ENCODE peak calls at places on chromosomes 5 and 9, in nine cellular contexts. One of them, this sample, is unnamed.

GRCh38 chr5:3385874-3386536 is 209.6 kb upstream of the IRX1 start:
- DNase-seq in AG08395: no peak
- DNase-seq in Right ventricle myocardium inferior: no peak
- DNase-seq in H9: no peak
- DNase-seq in GM13977: no peak
- DNase-seq in RKO: no peak
- DNase-seq in naive thymus-derived CD4-positive, alpha-beta T cell: no peak
- DNase-seq in frontal cortex: no peak
- DNase-seq in HCT116: no peak
- DNase-seq in this sample: no peak

GRCh38 chr9:128091144-128091543 is 23.1 kb downstream of the SLC25A25 start:
- DNase-seq in AG08395: peak; percentile 98
- DNase-seq in Right ventricle myocardium inferior: peak; percentile 87
- DNase-seq in H9: peak; percentile 91
- DNase-seq in GM13977: no peak
- DNase-seq in RKO: no peak
- DNase-seq in naive thymus-derived CD4-positive, alpha-beta T cell: no peak
- DNase-seq in frontal cortex: no peak
- DNase-seq in HCT116: no peak
- DNase-seq in this sample: no peak

GRCh38 chr5:174801798-174802197 is 77.4 kb downstream of the MSX2 start:
- DNase-seq in AG08395: no peak
- DNase-seq in Right ventricle myocardium inferior: no peak
- DNase-seq in H9: no peak
- DNase-seq in GM13977: no peak
- DNase-seq in RKO: no peak
- DNase-seq in naive thymus-derived CD4-positive, alpha-beta T cell: no peak
- DNase-seq in frontal cortex: no peak
- DNase-seq in HCT116: no peak
- DNase-seq in this sample: no peak

GRCh38 chr5:54159153-54159836 is 151.1 kb downstream of the ARL15 start:
- DNase-seq in AG08395: peak; percentile 46
- DNase-seq in Right ventricle myocardium inferior: no peak
- DNase-seq in H9: no peak
- DNase-seq in GM13977: no peak
- DNase-seq in RKO: peak; percentile 25
- DNase-seq in naive thymus-derived CD4-positive, alpha-beta T cell: no peak
- DNase-seq in frontal cortex: no peak
- DNase-seq in HCT116: no peak
- DNase-seq in this sample: no peak

GRCh38 chr5:134189031-134189430 is 12.3 kb upstream of the SKP1 start:
- DNase-seq in AG08395: no peak
- DNase-seq in Right ventricle myocardium inferior: no peak
- DNase-seq in H9: no peak
- DNase-seq in GM13977: no peak
- DNase-seq in RKO: no peak
- DNase-seq in naive thymus-derived CD4-positive, alpha-beta T cell: no peak
- DNase-seq in frontal cortex: no peak
- DNase-seq in HCT116: no peak
- DNase-seq in this sample: peak; percentile 66

GRCh38 chr5:170192829-170193228 is 40.0 kb upstream of the C5orf58 start:
- DNase-seq in AG08395: no peak
- DNase-seq in Right ventricle myocardium inferior: no peak
- DNase-seq in H9: no peak
- DNase-seq in GM13977: no peak
- DNase-seq in RKO: no peak
- DNase-seq in naive thymus-derived CD4-positive, alpha-beta T cell: no peak
- DNase-seq in frontal cortex: no peak
- DNase-seq in HCT116: no peak
- DNase-seq in this sample: no peak

GRCh38 chr5:58188287-58188651 is 271.6 kb downstream of the PLK2 start:
- DNase-seq in AG08395: peak; percentile 40
- DNase-seq in Right ventricle myocardium inferior: no peak
- DNase-seq in H9: no peak
- DNase-seq in GM13977: no peak
- DNase-seq in RKO: peak; percentile 38
- DNase-seq in naive thymus-derived CD4-positive, alpha-beta T cell: no peak
- DNase-seq in frontal cortex: no peak
- DNase-seq in HCT116: peak; percentile 55
- DNase-seq in this sample: peak; percentile 55

GRCh38 chr5:178460598-178461425 is 129.4 kb downstream of the COL23A1 start:
- DNase-seq in AG08395: peak; percentile 82
- DNase-seq in Right ventricle myocardium inferior: peak; percentile 86
- DNase-seq in H9: peak; percentile 93
- DNase-seq in GM13977: peak; percentile 47
- DNase-seq in RKO: peak; percentile 60
- DNase-seq in naive thymus-derived CD4-positive, alpha-beta T cell: no peak
- DNase-seq in frontal cortex: peak; percentile 68
- DNase-seq in HCT116: peak; percentile 54
- DNase-seq in this sample: peak; percentile 75

GRCh38 chr5:92835712-92836111 is 745.3 kb downstream of the NR2F1-AS1 start:
- DNase-seq in AG08395: no peak
- DNase-seq in Right ventricle myocardium inferior: no peak
- DNase-seq in H9: no peak
- DNase-seq in GM13977: no peak
- DNase-seq in RKO: no peak
- DNase-seq in naive thymus-derived CD4-positive, alpha-beta T cell: no peak
- DNase-seq in frontal cortex: no peak
- DNase-seq in HCT116: no peak
- DNase-seq in this sample: no peak

GRCh38 chr9:86246752-86247161 is 12.7 kb downstream of the C9orf153 start:
- DNase-seq in AG08395: no peak
- DNase-seq in Right ventricle myocardium inferior: no peak
- DNase-seq in H9: peak; percentile 37
- DNase-seq in GM13977: peak; percentile 40
- DNase-seq in RKO: no peak
- DNase-seq in naive thymus-derived CD4-positive, alpha-beta T cell: no peak
- DNase-seq in frontal cortex: no peak
- DNase-seq in HCT116: no peak
- DNase-seq in this sample: no peak

GRCh38 chr5:143434261-143435206 is 31.0 kb upstream of the NR3C1 start:
- DNase-seq in AG08395: no peak
- DNase-seq in Right ventricle myocardium inferior: no peak
- DNase-seq in H9: no peak
- DNase-seq in GM13977: no peak
- DNase-seq in RKO: no peak
- DNase-seq in naive thymus-derived CD4-positive, alpha-beta T cell: peak; percentile 82
- DNase-seq in frontal cortex: no peak
- DNase-seq in HCT116: no peak
- DNase-seq in this sample: no peak

GRCh38 chr9:127608104-127608966 is 3.7 kb upstream of the STXBP1 start:
- DNase-seq in AG08395: peak; percentile 41
- DNase-seq in Right ventricle myocardium inferior: peak; percentile 76
- DNase-seq in H9: peak; percentile 96
- DNase-seq in GM13977: peak; percentile 88
- DNase-seq in RKO: peak; percentile 90
- DNase-seq in naive thymus-derived CD4-positive, alpha-beta T cell: peak; percentile 76
- DNase-seq in frontal cortex: peak; percentile 83
- DNase-seq in HCT116: peak; percentile 73
- DNase-seq in this sample: peak; percentile 71

GRCh38 chr5:45512521-45512920 is 183.7 kb downstream of the HCN1 start:
- DNase-seq in AG08395: no peak
- DNase-seq in Right ventricle myocardium inferior: no peak
- DNase-seq in H9: no peak
- DNase-seq in GM13977: no peak
- DNase-seq in RKO: no peak
- DNase-seq in naive thymus-derived CD4-positive, alpha-beta T cell: no peak
- DNase-seq in frontal cortex: no peak
- DNase-seq in HCT116: no peak
- DNase-seq in this sample: no peak

GRCh38 chr5:9490494-9491097 is 55.3 kb downstream of the SEMA5A start:
- DNase-seq in AG08395: no peak
- DNase-seq in Right ventricle myocardium inferior: no peak
- DNase-seq in H9: no peak
- DNase-seq in GM13977: no peak
- DNase-seq in RKO: no peak
- DNase-seq in naive thymus-derived CD4-positive, alpha-beta T cell: no peak
- DNase-seq in frontal cortex: no peak
- DNase-seq in HCT116: no peak
- DNase-seq in this sample: no peak

GRCh38 chr5:134460551-134460950 is 48.9 kb upstream of the CDKN2AIPNL start:
- DNase-seq in AG08395: no peak
- DNase-seq in Right ventricle myocardium inferior: no peak
- DNase-seq in H9: no peak
- DNase-seq in GM13977: no peak
- DNase-seq in RKO: no peak
- DNase-seq in naive thymus-derived CD4-positive, alpha-beta T cell: no peak
- DNase-seq in frontal cortex: no peak
- DNase-seq in HCT116: no peak
- DNase-seq in this sample: no peak

GRCh38 chr9:132401791-132402190 is 4.8 kb downstream of the TTF1 start:
- DNase-seq in AG08395: no peak
- DNase-seq in Right ventricle myocardium inferior: no peak
- DNase-seq in H9: no peak
- DNase-seq in GM13977: no peak
- DNase-seq in RKO: no peak
- DNase-seq in naive thymus-derived CD4-positive, alpha-beta T cell: no peak
- DNase-seq in frontal cortex: no peak
- DNase-seq in HCT116: no peak
- DNase-seq in this sample: no peak

GRCh38 chr5:179454354-179454753 is 96.0 kb upstream of the RUFY1 start:
- DNase-seq in AG08395: no peak
- DNase-seq in Right ventricle myocardium inferior: no peak
- DNase-seq in H9: no peak
- DNase-seq in GM13977: no peak
- DNase-seq in RKO: no peak
- DNase-seq in naive thymus-derived CD4-positive, alpha-beta T cell: no peak
- DNase-seq in frontal cortex: no peak
- DNase-seq in HCT116: no peak
- DNase-seq in this sample: no peak

GRCh38 chr9:36903541-36904435 is 130.3 kb downstream of the PAX5 start:
- DNase-seq in AG08395: peak; percentile 18
- DNase-seq in Right ventricle myocardium inferior: no peak
- DNase-seq in H9: no peak
- DNase-seq in GM13977: no peak
- DNase-seq in RKO: peak; percentile 87
- DNase-seq in naive thymus-derived CD4-positive, alpha-beta T cell: no peak
- DNase-seq in frontal cortex: no peak
- DNase-seq in HCT116: peak; percentile 38
- DNase-seq in this sample: peak; percentile 51

GRCh38 chr5:39216621-39217020 is 2.7 kb downstream of the FYB1 start:
- DNase-seq in AG08395: no peak
- DNase-seq in Right ventricle myocardium inferior: no peak
- DNase-seq in H9: no peak
- DNase-seq in GM13977: no peak
- DNase-seq in RKO: peak; percentile 10
- DNase-seq in naive thymus-derived CD4-positive, alpha-beta T cell: no peak
- DNase-seq in frontal cortex: no peak
- DNase-seq in HCT116: no peak
- DNase-seq in this sample: no peak

GRCh38 chr5:150497274-150497988 is 10.5 kb upstream of the NDST1 start:
- DNase-seq in AG08395: peak; percentile 96
- DNase-seq in Right ventricle myocardium inferior: no peak
- DNase-seq in H9: no peak
- DNase-seq in GM13977: no peak
- DNase-seq in RKO: peak; percentile 95
- DNase-seq in naive thymus-derived CD4-positive, alpha-beta T cell: no peak
- DNase-seq in frontal cortex: peak; percentile 70
- DNase-seq in HCT116: peak; percentile 81
- DNase-seq in this sample: peak; percentile 82

GRCh38 chr5:2123874-2124273 is 241.1 kb upstream of the IRX4 start:
- DNase-seq in AG08395: no peak
- DNase-seq in Right ventricle myocardium inferior: no peak
- DNase-seq in H9: no peak
- DNase-seq in GM13977: no peak
- DNase-seq in RKO: no peak
- DNase-seq in naive thymus-derived CD4-positive, alpha-beta T cell: no peak
- DNase-seq in frontal cortex: no peak
- DNase-seq in HCT116: no peak
- DNase-seq in this sample: no peak

GRCh38 chr5:179154991-179155955 is 95.1 kb downstream of the ZNF354C start:
- DNase-seq in AG08395: no peak
- DNase-seq in Right ventricle myocardium inferior: no peak
- DNase-seq in H9: peak; percentile 24
- DNase-seq in GM13977: no peak
- DNase-seq in RKO: no peak
- DNase-seq in naive thymus-derived CD4-positive, alpha-beta T cell: no peak
- DNase-seq in frontal cortex: no peak
- DNase-seq in HCT116: no peak
- DNase-seq in this sample: no peak